ENCODE peak calls at places on chromosome 5, in nine cellular contexts. A, X, L, Q, H, Y, G, Z and R are unnamed samples.

GRCh38 chr5:103414598-103414997 is 148.0 kb downstream of the NUDT12 start:
- DNase-seq in A (no peak), X (no peak), L (no peak), Q (no peak), H (no peak), Y (no peak), G (no peak), Z (no peak), R (no peak)

GRCh38 chr5:168624850-168625357 is 45.7 kb upstream of the PANK3 start:
- DNase-seq in A (no peak), X (no peak), L (no peak), Q (no peak), H (no peak), Y (no peak), G (no peak), Z (no peak), R (peak)

GRCh38 chr5:37211661-37212060 is 37.5 kb downstream of the CPLANE1 start:
- DNase-seq in A (no peak), X (no peak), L (no peak), Q (no peak), H (no peak), Y (no peak), G (no peak), Z (no peak), R (no peak)

GRCh38 chr5:68151812-68152211 is 63.7 kb upstream of the PIK3R1 start:
- DNase-seq in A (no peak), X (no peak), L (no peak), Q (no peak), H (no peak), Y (no peak), G (no peak), Z (no peak), R (no peak)

GRCh38 chr5:5306696-5307095 is 115.8 kb upstream of the ICE1 start:
- DNase-seq in A (no peak), X (no peak), L (no peak), Q (no peak), H (peak), Y (no peak), G (no peak), Z (no peak), R (peak)

GRCh38 chr5:41636605-41637004 is 126.2 kb upstream of the PLCXD3 start:
- DNase-seq in A (no peak), X (no peak), L (no peak), Q (peak), H (peak), Y (no peak), G (no peak), Z (no peak), R (peak)

GRCh38 chr5:141940695-141941271 is 17.1 kb downstream of the DELE1 start:
- DNase-seq in A (no peak), X (no peak), L (no peak), Q (peak), H (peak), Y (no peak), G (no peak), Z (no peak), R (peak)

GRCh38 chr5:16321284-16321683 is 141.7 kb upstream of the MARCHF11 start:
- DNase-seq in A (no peak), X (no peak), L (no peak), Q (no peak), H (no peak), Y (no peak), G (no peak), Z (no peak), R (no peak)

GRCh38 chr5:61575581-61575980 is 243.5 kb downstream of the ZSWIM6 start:
- DNase-seq in A (no peak), X (no peak), L (no peak), Q (no peak), H (no peak), Y (no peak), G (no peak), Z (no peak), R (no peak)

GRCh38 chr5:57386958-57387357 is 95.7 kb downstream of the ACTBL2 start:
- DNase-seq in A (no peak), X (no peak), L (no peak), Q (no peak), H (peak), Y (no peak), G (no peak), Z (no peak), R (peak)